ENCODE peak calls at places on chromosomes 16 and 17, in six cellular contexts. O is WTC11, W is lower leg skin, Q is neuronal stem cell, C is NCI-H1092 treated with DMSO at 0.1 percent for 48 hours, L is tibial nerve. J is an unnamed sample.

GRCh38 chr17:918102-918740 is 61.4 kb downstream of the NXN start:
- DNase-seq in C (no peak), Q (no peak), O (no peak), L (no peak), W (no peak), J (no peak)

GRCh38 chr17:13561606-13562270 is 40.0 kb downstream of the HS3ST3A1 start:
- DNase-seq in W (no peak), Q (no peak), L (peak), O (no peak), C (no peak), J (no peak)

GRCh38 chr17:8420041-8420934 is 15.4 kb upstream of the NDEL1 start:
- DNase-seq in C (no peak), W (no peak), Q (no peak), O (no peak), L (peak), J (no peak)

GRCh38 chr17:32259596-32259995 is 6.0 kb upstream of the RHBDL3 start:
- DNase-seq in O (no peak), W (no peak), Q (no peak), L (no peak), C (no peak), J (no peak)

GRCh38 chr16:69595127-69596036 is 29.6 kb downstream of the NFAT5 start:
- DNase-seq in W (no peak), O (no peak), L (no peak), Q (no peak), C (no peak), J (no peak)

GRCh38 chr16:10165643-10166042 is 16.6 kb downstream of the GRIN2A start:
- DNase-seq in Q (no peak), W (no peak), L (no peak), O (no peak), C (no peak), J (no peak)

GRCh38 chr17:70369296-70369855 is 200.0 kb downstream of the KCNJ2 start:
- DNase-seq in L (no peak), C (no peak), W (no peak), Q (no peak), O (no peak), J (no peak)

GRCh38 chr17:57295526-57296023 is 39.3 kb downstream of the MSI2 start:
- DNase-seq in O (no peak), Q (no peak), C (peak), L (no peak), W (no peak), J (no peak)

GRCh38 chr17:13477180-13477611 is 124.5 kb downstream of the HS3ST3A1 start:
- DNase-seq in W (no peak), C (no peak), L (no peak), O (no peak), Q (no peak), J (no peak)

GRCh38 chr17:55577687-55578086 is 66.4 kb upstream of the SMIM36 start:
- DNase-seq in Q (no peak), C (no peak), L (no peak), O (no peak), W (no peak), J (no peak)

GRCh38 chr17:3213587-3213986 is 6.1 kb downstream of the OR1A1 start:
- DNase-seq in Q (no peak), O (no peak), C (no peak), W (no peak), L (no peak), J (peak)

J was measured in iPS DF 6.9.